ENCODE peak calls at places on chromosomes 2 and 18, in nine cellular contexts. One of them, this sample, is unnamed. For H3K36me3 and H3K4me1, the result is how much of the 10 kb centered on the place peaks cover.

GRCh38 chr2:238137885-238138284 is 583 bp upstream of the KLHL30 start:
- DNase-seq in heart left ventricle: no peak
- DNase-seq in spleen: no peak
- DNase-seq in fibroblast of lung: no peak
- DNase-seq in GM12878: no peak
- DNase-seq in PC-9: no peak
- DNase-seq in astrocyte: no peak
- DNase-seq in colonic mucosa: no peak
- DNase-seq in Peyer's patch: no peak
- DNase-seq in this sample: no peak

GRCh38 chr18:49021433-49022129 is 70.8 kb upstream of the SMAD7 start:
- DNase-seq in heart left ventricle: no peak
- DNase-seq in spleen: peak
- DNase-seq in fibroblast of lung: peak
- DNase-seq in GM12878: peak
- DNase-seq in PC-9: peak
- DNase-seq in astrocyte: no peak
- DNase-seq in colonic mucosa: peak
- DNase-seq in Peyer's patch: peak
- DNase-seq in this sample: peak

GRCh38 chr2:7309567-7309966 is 392.4 kb downstream of the RNF144A start:
- DNase-seq in heart left ventricle: no peak
- DNase-seq in spleen: no peak
- DNase-seq in fibroblast of lung: no peak
- DNase-seq in GM12878: no peak
- DNase-seq in PC-9: no peak
- DNase-seq in astrocyte: no peak
- DNase-seq in colonic mucosa: no peak
- DNase-seq in Peyer's patch: no peak
- DNase-seq in this sample: no peak

GRCh38 chr2:239383796-239384156 is 17.0 kb downstream of the HDAC4 start:
- DNase-seq in heart left ventricle: peak
- DNase-seq in spleen: peak
- DNase-seq in fibroblast of lung: no peak
- DNase-seq in GM12878: no peak
- DNase-seq in PC-9: no peak
- DNase-seq in astrocyte: no peak
- DNase-seq in colonic mucosa: no peak
- DNase-seq in Peyer's patch: peak
- DNase-seq in this sample: no peak

GRCh38 chr2:62381672-62382071 is 124.3 kb downstream of the TMEM17 start:
- DNase-seq in heart left ventricle: no peak
- DNase-seq in spleen: no peak
- DNase-seq in fibroblast of lung: no peak
- DNase-seq in GM12878: no peak
- DNase-seq in PC-9: no peak
- DNase-seq in astrocyte: no peak
- DNase-seq in colonic mucosa: no peak
- DNase-seq in Peyer's patch: no peak
- DNase-seq in this sample: no peak

GRCh38 chr18:70411886-70412443 is 123.1 kb downstream of the SOCS6 start:
- DNase-seq in heart left ventricle: no peak
- DNase-seq in spleen: no peak
- DNase-seq in fibroblast of lung: peak
- DNase-seq in GM12878: no peak
- DNase-seq in PC-9: peak
- DNase-seq in astrocyte: no peak
- DNase-seq in colonic mucosa: no peak
- DNase-seq in Peyer's patch: no peak
- DNase-seq in this sample: no peak

GRCh38 chr18:12374398-12374797 is 2.6 kb downstream of the AFG3L2 start:
- DNase-seq in heart left ventricle: no peak
- DNase-seq in spleen: no peak
- DNase-seq in fibroblast of lung: no peak
- DNase-seq in GM12878: no peak
- DNase-seq in PC-9: no peak
- DNase-seq in astrocyte: no peak
- DNase-seq in colonic mucosa: no peak
- DNase-seq in Peyer's patch: no peak
- DNase-seq in this sample: no peak

GRCh38 chr2:196263181-196263747 is 91.9 kb upstream of the STK17B start:
- DNase-seq in heart left ventricle: no peak
- DNase-seq in spleen: no peak
- DNase-seq in fibroblast of lung: peak
- DNase-seq in GM12878: peak
- DNase-seq in PC-9: peak
- DNase-seq in astrocyte: peak
- DNase-seq in colonic mucosa: no peak
- DNase-seq in Peyer's patch: no peak
- DNase-seq in this sample: no peak

GRCh38 chr18:55999641-56000040 is 411.6 kb upstream of the TCF4 start:
- DNase-seq in heart left ventricle: no peak
- DNase-seq in spleen: no peak
- DNase-seq in fibroblast of lung: peak
- DNase-seq in GM12878: no peak
- DNase-seq in PC-9: no peak
- DNase-seq in astrocyte: no peak
- DNase-seq in colonic mucosa: no peak
- DNase-seq in Peyer's patch: no peak
- DNase-seq in this sample: no peak

GRCh38 chr2:174247474-174248186 is 702 bp downstream of the OLA1 start:
- DNase-seq in heart left ventricle: no peak
- DNase-seq in spleen: no peak
- DNase-seq in fibroblast of lung: peak
- DNase-seq in GM12878: no peak
- DNase-seq in PC-9: peak
- DNase-seq in astrocyte: peak
- DNase-seq in colonic mucosa: peak
- DNase-seq in Peyer's patch: no peak
- DNase-seq in this sample: no peak

GRCh38 chr2:134234535-134234934 is 19.3 kb upstream of the MGAT5 start:
- DNase-seq in heart left ventricle: no peak
- DNase-seq in spleen: no peak
- DNase-seq in fibroblast of lung: no peak
- DNase-seq in GM12878: no peak
- DNase-seq in PC-9: peak
- DNase-seq in astrocyte: no peak
- DNase-seq in colonic mucosa: no peak
- DNase-seq in Peyer's patch: no peak
- DNase-seq in this sample: no peak

GRCh38 chr2:74146929-74147728 is 583 bp downstream of the BOLA3 start:
- DNase-seq in heart left ventricle: no peak
- DNase-seq in spleen: no peak
- DNase-seq in fibroblast of lung: peak
- DNase-seq in GM12878: no peak
- DNase-seq in PC-9: peak
- DNase-seq in astrocyte: peak
- DNase-seq in colonic mucosa: no peak
- DNase-seq in Peyer's patch: no peak
- DNase-seq in this sample: peak

GRCh38 chr2:43518182-43518581 is 77.7 kb downstream of the THADA start:
- DNase-seq in heart left ventricle: no peak
- DNase-seq in spleen: no peak
- DNase-seq in fibroblast of lung: peak
- DNase-seq in GM12878: no peak
- DNase-seq in PC-9: no peak
- DNase-seq in astrocyte: peak
- DNase-seq in colonic mucosa: no peak
- DNase-seq in Peyer's patch: no peak
- DNase-seq in this sample: no peak

GRCh38 chr2:79275863-79276262 is 116.3 kb upstream of the REG3A start:
- DNase-seq in heart left ventricle: no peak
- DNase-seq in spleen: no peak
- DNase-seq in fibroblast of lung: no peak
- DNase-seq in GM12878: no peak
- DNase-seq in PC-9: no peak
- DNase-seq in astrocyte: no peak
- DNase-seq in colonic mucosa: no peak
- DNase-seq in Peyer's patch: no peak
- DNase-seq in this sample: no peak

GRCh38 chr2:18630541-18630940 is 41.2 kb upstream of the NT5C1B start:
- DNase-seq in heart left ventricle: no peak
- DNase-seq in spleen: no peak
- DNase-seq in fibroblast of lung: no peak
- DNase-seq in GM12878: no peak
- DNase-seq in PC-9: no peak
- DNase-seq in astrocyte: no peak
- DNase-seq in colonic mucosa: no peak
- DNase-seq in Peyer's patch: no peak
- DNase-seq in this sample: no peak

GRCh38 chr2:160753331-160753654 is 259.7 kb upstream of the RBMS1 start:
- DNase-seq in heart left ventricle: no peak
- DNase-seq in spleen: no peak
- DNase-seq in fibroblast of lung: no peak
- DNase-seq in GM12878: no peak
- DNase-seq in PC-9: no peak
- DNase-seq in astrocyte: no peak
- DNase-seq in colonic mucosa: no peak
- DNase-seq in Peyer's patch: no peak
- DNase-seq in this sample: no peak
- H3K36me3 ChIP-seq in heart left ventricle: under half
- H3K36me3 ChIP-seq in spleen: under half
- H3K36me3 ChIP-seq in fibroblast of lung: under half
- H3K36me3 ChIP-seq in GM12878: under half
- H3K36me3 ChIP-seq in PC-9: under half
- H3K36me3 ChIP-seq in astrocyte: under half
- H3K36me3 ChIP-seq in colonic mucosa: under half
- H3K36me3 ChIP-seq in Peyer's patch: under half
- H3K36me3 ChIP-seq in this sample: under half

DNA sequence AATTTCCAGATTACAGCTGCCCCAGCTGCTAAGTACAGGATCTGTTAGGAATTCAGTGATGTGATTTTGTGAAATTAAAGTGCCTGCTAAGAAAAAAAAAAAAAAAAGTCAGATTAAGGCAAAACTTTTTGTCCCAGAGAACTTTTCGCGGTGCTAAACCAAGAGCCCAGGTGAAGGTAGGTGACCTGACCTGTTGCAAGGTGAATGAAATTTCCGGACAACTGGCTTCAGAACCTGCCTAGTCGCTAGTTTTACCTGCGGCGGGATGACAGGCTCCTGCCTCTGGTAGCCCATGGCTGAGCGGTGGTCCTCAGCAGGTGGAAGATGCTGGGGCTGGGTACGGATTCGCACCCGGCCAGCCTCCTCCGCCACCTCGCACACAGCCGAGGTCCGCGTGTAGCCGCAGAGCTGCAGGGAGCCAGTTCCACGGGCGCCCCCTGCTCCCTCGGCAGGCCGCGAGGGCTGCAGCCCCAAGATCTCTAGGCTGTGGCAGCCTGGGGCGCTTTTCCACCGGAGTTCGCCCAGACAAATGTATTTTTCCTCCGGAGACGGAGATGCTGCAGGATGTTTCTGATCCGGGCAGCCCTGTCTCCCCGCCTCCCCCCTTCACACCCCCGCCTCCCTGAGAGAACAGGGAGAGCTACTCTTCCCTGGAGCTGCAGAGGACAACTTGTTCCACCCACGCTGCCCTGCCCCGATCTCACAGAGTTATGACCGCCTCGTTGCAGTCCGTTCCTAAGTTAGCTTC is at the start of gene SLC38A11:
- DNase-seq in heart left ventricle: peak
- DNase-seq in spleen: peak
- DNase-seq in fibroblast of lung: no peak
- DNase-seq in GM12878: no peak
- DNase-seq in PC-9: no peak
- DNase-seq in astrocyte: no peak
- DNase-seq in colonic mucosa: peak
- DNase-seq in Peyer's patch: peak
- DNase-seq in this sample: peak
- TF ChIP-seq CTCF in heart left ventricle: no peak
- TF ChIP-seq CTCF in spleen: no peak
- TF ChIP-seq CTCF in fibroblast of lung: peak
- TF ChIP-seq CTCF in GM12878: no peak
- TF ChIP-seq CTCF in PC-9: no peak
- TF ChIP-seq CTCF in astrocyte: no peak
- TF ChIP-seq CTCF in colonic mucosa: no peak
- TF ChIP-seq CTCF in Peyer's patch: no peak
- TF ChIP-seq CTCF in this sample: no peak

GRCh38 chr2:157413342-157414035 is 30.4 kb downstream of the CYTIP start:
- DNase-seq in heart left ventricle: no peak
- DNase-seq in spleen: no peak
- DNase-seq in fibroblast of lung: no peak
- DNase-seq in GM12878: peak
- DNase-seq in PC-9: no peak
- DNase-seq in astrocyte: no peak
- DNase-seq in colonic mucosa: no peak
- DNase-seq in Peyer's patch: no peak
- DNase-seq in this sample: no peak

GRCh38 chr2:157414050-157414449 is 29.8 kb downstream of the CYTIP start:
- DNase-seq in heart left ventricle: no peak
- DNase-seq in spleen: no peak
- DNase-seq in fibroblast of lung: no peak
- DNase-seq in GM12878: peak
- DNase-seq in PC-9: no peak
- DNase-seq in astrocyte: no peak
- DNase-seq in colonic mucosa: no peak
- DNase-seq in Peyer's patch: no peak
- DNase-seq in this sample: no peak

GRCh38 chr2:157415632-157416101 is 28.2 kb downstream of the CYTIP start:
- DNase-seq in heart left ventricle: no peak
- DNase-seq in spleen: peak
- DNase-seq in fibroblast of lung: no peak
- DNase-seq in GM12878: no peak
- DNase-seq in PC-9: no peak
- DNase-seq in astrocyte: no peak
- DNase-seq in colonic mucosa: no peak
- DNase-seq in Peyer's patch: no peak
- DNase-seq in this sample: no peak

DNA sequence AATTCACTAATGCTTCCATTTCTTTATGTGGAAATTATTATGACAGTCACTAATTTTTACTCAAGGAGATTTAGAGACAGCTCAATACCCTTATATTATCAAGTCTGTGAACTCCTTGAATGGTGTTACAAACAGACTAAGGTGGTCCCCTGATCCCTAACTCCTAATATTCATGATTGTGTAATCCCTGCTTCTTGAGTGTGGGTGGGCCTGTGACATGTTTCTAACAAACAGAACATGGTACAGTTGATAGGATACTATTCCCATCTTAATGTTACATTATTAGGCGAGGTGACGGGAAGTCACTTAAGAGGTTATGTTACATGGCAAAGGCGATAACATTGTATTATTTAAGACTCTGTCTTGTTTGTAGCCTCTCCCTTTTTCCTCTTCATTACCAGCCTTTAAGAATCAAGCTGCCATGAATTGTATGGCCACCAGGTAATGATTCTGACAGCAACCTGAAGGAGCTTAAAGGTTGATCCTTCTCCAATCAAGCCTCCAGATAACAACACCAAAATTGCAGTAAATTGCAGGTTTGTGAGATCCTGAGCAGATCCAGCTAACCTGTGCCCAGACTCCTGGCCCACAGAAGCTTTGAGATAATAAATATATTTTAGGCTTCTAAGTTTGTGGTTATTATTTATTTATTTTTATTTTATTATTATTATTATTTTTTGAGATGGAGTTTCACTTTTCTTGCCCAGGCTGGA is 32.1 kb downstream of the CYTIP start:
- DNase-seq in heart left ventricle: no peak
- DNase-seq in spleen: no peak
- DNase-seq in fibroblast of lung: no peak
- DNase-seq in GM12878: no peak
- DNase-seq in PC-9: no peak
- DNase-seq in astrocyte: no peak
- DNase-seq in colonic mucosa: no peak
- DNase-seq in Peyer's patch: no peak
- DNase-seq in this sample: no peak
- H3K4me1 ChIP-seq in heart left ventricle: under half
- H3K4me1 ChIP-seq in spleen: under half
- H3K4me1 ChIP-seq in fibroblast of lung: under half
- H3K4me1 ChIP-seq in GM12878: under half
- H3K4me1 ChIP-seq in PC-9: under half
- H3K4me1 ChIP-seq in astrocyte: under half
- H3K4me1 ChIP-seq in colonic mucosa: under half
- H3K4me1 ChIP-seq in Peyer's patch: under half
- H3K4me1 ChIP-seq in this sample: under half

GRCh38 chr18:61912476-61912875 is 19.7 kb upstream of the RNF152 start:
- DNase-seq in heart left ventricle: no peak
- DNase-seq in spleen: no peak
- DNase-seq in fibroblast of lung: no peak
- DNase-seq in GM12878: no peak
- DNase-seq in PC-9: no peak
- DNase-seq in astrocyte: no peak
- DNase-seq in colonic mucosa: no peak
- DNase-seq in Peyer's patch: no peak
- DNase-seq in this sample: no peak
- H3K36me3 ChIP-seq in heart left ventricle: under half
- H3K36me3 ChIP-seq in spleen: under half
- H3K36me3 ChIP-seq in fibroblast of lung: under half
- H3K36me3 ChIP-seq in GM12878: under half
- H3K36me3 ChIP-seq in PC-9: under half
- H3K36me3 ChIP-seq in astrocyte: under half
- H3K36me3 ChIP-seq in colonic mucosa: under half
- H3K36me3 ChIP-seq in Peyer's patch: under half
- H3K36me3 ChIP-seq in this sample: under half